ENCODE peak calls at places on chromosome 7, in five cellular contexts. H is left ventricle myocardium inferior, C is prostate gland, V is lower lobe of right lung, P is cardiac muscle cell. Y is an unnamed sample. For H3K4me1 and H3K36me3, the result is how much of the 10 kb centered on the place peaks cover.

GRCh38 chr7:38893061-38893460 is 15.9 kb downstream of the VPS41 start:
- DNase-seq in P (no peak), C (no peak), V (no peak), H (no peak), Y (no peak)

GRCh38 chr7:98394377-98394836 is 6.5 kb downstream of the BAIAP2L1 start:
- DNase-seq in P (peak), V (no peak), C (no peak), H (no peak), Y (no peak)

GRCh38 chr7:33537078-33537477 is 368.3 kb upstream of the BMPER start:
- DNase-seq in P (no peak), V (no peak), H (no peak), C (no peak), Y (no peak)

GRCh38 chr7:73669316-73669715 is 1.7 kb downstream of the VPS37D start:
- DNase-seq in C (no peak), H (no peak), P (no peak), V (no peak), Y (no peak)

GRCh38 chr7:106618480-106618879 is 42.5 kb downstream of the CCDC71L start:
- DNase-seq in H (no peak), P (peak), C (no peak), V (no peak), Y (no peak)

GRCh38 chr7:129367700-129368388 is 66.4 kb upstream of the STRIP2 start:
- DNase-seq in H (peak), V (peak), C (peak), P (peak), Y (peak)

GRCh38 chr7:103142494-103142893 is 6.4 kb downstream of the NAPEPLD start:
- DNase-seq in H (no peak), V (no peak), P (no peak), C (no peak), Y (no peak)

GRCh38 chr7:27186450-27187157 is 1.6 kb upstream of the HOXA11 start:
- DNase-seq in C (no peak), P (no peak), V (no peak), H (no peak), Y (no peak)

GRCh38 chr7:154373951-154374350 is 321.8 kb downstream of the DPP6 start:
- DNase-seq in P (no peak), H (no peak), V (no peak), C (no peak), Y (no peak)

GRCh38 chr7:78226059-78226658 is 427.6 kb downstream of the PHTF2 start:
- DNase-seq in H (peak), V (no peak), P (peak), C (no peak), Y (peak)

GRCh38 chr7:126958367-126958766 is 294.4 kb downstream of the GRM8 start:
- DNase-seq in P (no peak), H (no peak), V (no peak), C (no peak), Y (no peak)

DNA sequence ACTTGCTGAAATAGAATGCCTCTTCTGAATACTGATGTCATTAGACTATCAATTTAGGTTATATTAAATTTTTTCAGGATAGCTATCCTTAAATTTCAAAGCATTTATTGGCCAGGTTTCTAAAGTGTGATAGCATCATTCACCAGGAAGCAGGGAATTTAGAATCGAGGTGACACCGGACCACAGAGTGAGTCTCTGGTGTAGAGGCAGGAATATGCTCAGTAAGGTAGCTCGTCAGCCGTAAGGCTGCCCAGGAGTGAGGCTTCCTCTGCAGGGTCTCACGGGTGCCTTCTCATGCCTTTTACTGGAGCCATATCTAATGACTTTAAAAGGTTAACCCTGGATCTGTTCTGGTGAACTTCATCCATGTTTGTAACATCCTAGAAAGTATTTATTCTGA is 170.8 kb upstream of the KLF14 start:
- DNase-seq in C (no peak), V (no peak), H (no peak), P (no peak), Y (no peak)
- H3K4me1 ChIP-seq in C (under half), V (half or more), H (half or more), P (under half), Y (half or more)

DNA sequence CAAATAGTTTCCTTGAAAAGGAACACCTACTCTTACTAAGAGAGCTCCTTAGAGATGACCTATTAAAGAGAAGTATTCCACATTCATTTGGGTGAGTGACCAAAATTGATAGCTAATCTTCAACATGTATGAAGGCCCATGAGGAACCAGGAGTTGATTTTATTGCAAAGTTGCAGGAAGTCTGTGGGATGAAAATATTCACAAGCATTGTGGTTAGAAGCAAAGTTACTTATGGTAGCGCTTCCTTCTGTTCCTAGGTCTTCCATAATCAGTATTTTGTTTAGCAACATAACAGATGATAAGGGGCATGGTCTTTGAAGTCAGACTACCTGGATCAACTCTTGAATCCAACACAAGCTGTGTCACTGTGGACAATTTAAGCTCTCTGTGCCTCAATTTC is 164.5 kb downstream of the DGKB start:
- DNase-seq in V (no peak), C (no peak), P (no peak), H (no peak), Y (no peak)
- H3K36me3 ChIP-seq in V (under half), C (under half), P (under half), H (under half), Y (under half)

GRCh38 chr7:47482013-47482761 is 99.7 kb downstream of the TNS3 start:
- DNase-seq in C (no peak), P (peak), V (no peak), H (no peak), Y (no peak)
- TF ChIP-seq CTCF in C (no peak), P (no peak), V (no peak), H (no peak), Y (no peak)

DNA sequence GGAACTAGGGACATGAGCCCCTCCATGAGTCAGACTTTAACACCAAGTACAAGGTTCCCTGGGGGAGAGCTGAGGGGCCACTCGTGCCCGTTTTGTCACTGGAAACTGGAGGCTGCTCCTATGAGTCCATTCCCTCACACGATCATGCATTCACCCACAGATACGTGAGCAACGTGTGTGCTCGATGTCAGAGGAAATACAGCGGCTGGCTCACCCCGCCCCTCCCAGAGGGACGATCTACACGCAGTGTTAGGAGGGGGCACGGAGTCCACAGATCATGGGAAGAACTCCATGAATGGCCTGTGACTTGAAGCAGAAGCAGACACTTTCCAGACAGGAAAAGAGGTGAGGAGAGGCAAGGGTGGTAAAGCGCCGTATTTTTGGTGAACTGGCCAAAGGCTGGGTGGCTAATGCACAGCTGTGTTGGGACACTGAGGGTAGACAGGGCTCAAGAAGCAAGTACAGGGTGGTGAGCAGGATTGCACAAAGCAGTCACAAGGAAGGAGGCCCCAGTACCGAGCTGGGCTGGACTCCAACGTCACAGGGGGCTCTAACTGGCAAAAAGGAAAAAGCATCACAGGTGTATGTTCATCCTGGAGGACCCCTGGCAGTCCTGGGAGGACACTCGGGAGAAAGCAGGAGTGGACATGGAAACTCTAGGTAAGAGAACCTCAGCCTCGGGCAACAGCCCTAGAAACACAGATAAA is 41.4 kb downstream of the TNS3 start:
- DNase-seq in C (no peak), V (no peak), P (no peak), H (no peak), Y (no peak)
- H3K4me1 ChIP-seq in C (under half), V (under half), P (under half), H (under half), Y (under half)

GRCh38 chr7:42192851-42193456 is 44.1 kb downstream of the GLI3 start:
- DNase-seq in C (no peak), H (no peak), V (no peak), P (peak), Y (no peak)

GRCh38 chr7:42186181-42186580 is 50.8 kb downstream of the GLI3 start:
- DNase-seq in V (no peak), H (no peak), P (no peak), C (no peak), Y (no peak)

GRCh38 chr7:42185726-42186125 is 51.3 kb downstream of the GLI3 start:
- DNase-seq in H (no peak), V (no peak), P (no peak), C (no peak), Y (no peak)

GRCh38 chr7:42192072-42192471 is 44.9 kb downstream of the GLI3 start:
- DNase-seq in H (no peak), P (peak), C (no peak), V (no peak), Y (no peak)

GRCh38 chr7:42189535-42189934 is 47.5 kb downstream of the GLI3 start:
- DNase-seq in C (no peak), H (no peak), V (no peak), P (peak), Y (no peak)
- H3K36me3 ChIP-seq in C (under half), H (under half), V (under half), P (under half), Y (under half)

GRCh38 chr7:112497481-112497880 is 16.7 kb downstream of the LSMEM1 start:
- DNase-seq in H (no peak), V (no peak), P (no peak), C (no peak), Y (no peak)

GRCh38 chr7:112501958-112502503 is 21.2 kb downstream of the LSMEM1 start:
- DNase-seq in C (no peak), H (no peak), V (no peak), P (no peak), Y (no peak)

GRCh38 chr7:112502700-112503099 is 21.9 kb downstream of the LSMEM1 start:
- DNase-seq in P (no peak), C (no peak), V (no peak), H (no peak), Y (no peak)

GRCh38 chr7:112503361-112504023 is 22.7 kb downstream of the LSMEM1 start:
- DNase-seq in P (no peak), V (no peak), H (no peak), C (no peak), Y (no peak)

GRCh38 chr7:112500619-112501018 is 19.8 kb downstream of the LSMEM1 start:
- DNase-seq in V (no peak), C (no peak), P (no peak), H (no peak), Y (no peak)
- TF ChIP-seq CTCF in V (no peak), C (no peak), P (peak), H (no peak), Y (no peak)

GRCh38 chr7:55075464-55075971 is 56.7 kb downstream of the EGFR start:
- DNase-seq in H (peak), C (no peak), P (no peak), V (no peak), Y (peak)
- H3K4me1 ChIP-seq in H (half or more), C (under half), P (under half), V (half or more), Y (half or more)

GRCh38 chr7:779480-779879 is 52.4 kb upstream of the PRKAR1B start:
- DNase-seq in V (peak), C (no peak), H (no peak), P (no peak), Y (no peak)
- H3K36me3 ChIP-seq in V (half or more), C (under half), H (half or more), P (under half), Y (under half)

GRCh38 chr7:37109016-37109415 is 339.6 kb downstream of the ELMO1 start:
- DNase-seq in P (no peak), C (no peak), V (no peak), H (no peak), Y (no peak)

GRCh38 chr7:37108615-37109014 is 340.0 kb downstream of the ELMO1 start:
- DNase-seq in H (no peak), V (no peak), C (no peak), P (no peak), Y (no peak)

GRCh38 chr7:37110641-37111421 is 337.8 kb downstream of the ELMO1 start:
- DNase-seq in C (no peak), P (no peak), H (no peak), V (no peak), Y (no peak)

GRCh38 chr7:37111459-37111858 is 337.2 kb downstream of the ELMO1 start:
- DNase-seq in H (no peak), C (no peak), V (no peak), P (no peak), Y (no peak)

DNA sequence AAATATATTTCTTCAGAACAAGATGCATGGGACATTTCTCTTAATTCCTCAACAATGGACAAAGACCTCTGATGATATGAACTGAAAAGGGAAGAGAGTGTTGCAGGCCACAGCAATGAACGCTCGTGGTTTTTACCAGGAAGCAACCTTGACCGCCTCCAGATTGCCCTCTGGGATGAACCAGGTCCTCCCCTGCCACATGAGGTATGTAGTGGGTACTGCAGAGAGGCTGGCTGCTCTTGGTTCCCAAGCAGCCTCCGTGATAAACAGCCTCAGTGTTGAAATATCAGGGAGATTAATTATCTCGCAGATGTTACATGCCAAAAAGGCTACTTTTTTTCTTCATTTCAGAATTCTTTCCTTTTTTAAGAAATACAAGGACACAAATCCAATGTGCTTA is 338.8 kb downstream of the ELMO1 start:
- DNase-seq in V (no peak), C (no peak), P (peak), H (no peak), Y (no peak)
- TF ChIP-seq CTCF in V (no peak), C (no peak), P (no peak), H (no peak), Y (no peak)

Y was measured in transverse colon.